ENCODE peak calls at places on chromosome 1, in ten cellular contexts. N is amniotic stem cell; J is HAP-1; V is RWPE1; S is RPMI7951; F is activated CD4-positive, alpha-beta T cell treated with anti-CD3 and anti-CD28 coated beads for 36 hours; U is HCEC 1CT; A is NCI-H1105 treated with DMSO at 0.1 percent for 48 hours; G is ureter; I is activated T-helper 1 cell treated with anti-CD3 and anti-CD28 coated beads, Interleukin-12 subunit alpha, Interleukin-12 subunit beta, Interleukin-2, Interleukin-4 antibody, amounts not matched to agents 30 ng/mL and 10 ng/mL and 1 ng/mL, durations not matched to agents 14 hours and 24 hours and 36 hours. O is an unnamed sample.

GRCh38 chr1:230842801-230843200 is 25.5 kb downstream of the C1orf198 start:
- DNase-seq in N (no peak), J (no peak), V (no peak), S (no peak), F (no peak), U (no peak), A (no peak), G (no peak), I (no peak), O (no peak)

GRCh38 chr1:204103121-204103741 is 30.3 kb downstream of the SOX13 start:
- DNase-seq in N (no peak), J (no peak), V (no peak), S (peak), F (no peak), U (peak), A (no peak), G (no peak), I (no peak), O (no peak)

GRCh38 chr1:85148524-85149250 is 52.1 kb downstream of the SYDE2 start:
- DNase-seq in N (peak), J (no peak), V (no peak), S (peak), F (peak), U (peak), A (no peak), G (no peak), I (peak), O (no peak)

GRCh38 chr1:177490240-177490639 is 319.5 kb downstream of the BRINP2 start:
- DNase-seq in N (no peak), J (no peak), V (no peak), S (no peak), F (no peak), U (no peak), A (no peak), G (no peak), I (no peak), O (no peak)

GRCh38 chr1:225735252-225736149 is 42.1 kb upstream of the SRP9 start:
- DNase-seq in N (peak), J (no peak), V (peak), S (peak), F (no peak), U (peak), A (peak), G (peak), I (no peak), O (peak)

GRCh38 chr1:25711555-25712298 is 88.3 kb upstream of the SELENON start:
- DNase-seq in N (no peak), J (no peak), V (no peak), S (peak), F (peak), U (peak), A (no peak), G (peak), I (no peak), O (no peak)

GRCh38 chr1:67189953-67190352 is 23.7 kb downstream of the IL23R start:
- DNase-seq in N (no peak), J (no peak), V (no peak), S (no peak), F (peak), U (no peak), A (no peak), G (no peak), I (no peak), O (no peak)

GRCh38 chr1:202045699-202046098 is 35.3 kb downstream of the ELF3 start:
- DNase-seq in N (no peak), J (no peak), V (no peak), S (no peak), F (no peak), U (no peak), A (peak), G (no peak), I (no peak), O (peak)

GRCh38 chr1:248858096-248858890 is 592 bp downstream of the ZNF692 start:
- DNase-seq in N (peak), J (peak), V (peak), S (peak), F (peak), U (peak), A (peak), G (peak), I (peak), O (peak)

GRCh38 chr1:150789396-150789795 is 18.7 kb downstream of the CTSK start:
- DNase-seq in N (no peak), J (no peak), V (peak), S (peak), F (no peak), U (no peak), A (no peak), G (no peak), I (no peak), O (no peak)

GRCh38 chr1:18954270-18955071 is 2.0 kb downstream of the IFFO2 start:
- DNase-seq in N (no peak), J (no peak), V (peak), S (peak), F (no peak), U (no peak), A (no peak), G (no peak), I (no peak), O (no peak)

GRCh38 chr1:200869753-200870391 is 2.9 kb upstream of the GPR25 start:
- DNase-seq in N (no peak), J (no peak), V (no peak), S (peak), F (peak), U (no peak), A (no peak), G (no peak), I (no peak), O (no peak)

GRCh38 chr1:1436634-1437032 is 1.1 kb downstream of the VWA1 start:
- DNase-seq in N (no peak), J (no peak), V (no peak), S (no peak), F (no peak), U (no peak), A (no peak), G (no peak), I (no peak), O (no peak)

GRCh38 chr1:57300186-57300585 is 123.7 kb downstream of the DAB1 start:
- DNase-seq in N (no peak), J (no peak), V (no peak), S (no peak), F (no peak), U (no peak), A (no peak), G (no peak), I (no peak), O (no peak)

GRCh38 chr1:239368436-239369109 is 17.8 kb upstream of the CHRM3 start:
- DNase-seq in N (no peak), J (no peak), V (peak), S (no peak), F (no peak), U (no peak), A (no peak), G (no peak), I (no peak), O (no peak)

GRCh38 chr1:156898151-156898550 is 4.6 kb downstream of the PEAR1 start:
- DNase-seq in N (no peak), J (no peak), V (peak), S (no peak), F (no peak), U (peak), A (no peak), G (peak), I (no peak), O (no peak)

GRCh38 chr1:173823776-173824314 is 628 bp upstream of the DARS2 start:
- DNase-seq in N (peak), J (no peak), V (no peak), S (no peak), F (no peak), U (no peak), A (no peak), G (no peak), I (peak), O (peak)

GRCh38 chr1:14149431-14149830 is 449.1 kb upstream of the KAZN start:
- DNase-seq in N (no peak), J (no peak), V (no peak), S (peak), F (no peak), U (no peak), A (no peak), G (no peak), I (no peak), O (no peak)

GRCh38 chr1:230632273-230632873 is 9.9 kb upstream of the COG2 start:
- DNase-seq in N (no peak), J (peak), V (peak), S (peak), F (peak), U (peak), A (peak), G (no peak), I (no peak), O (peak)

GRCh38 chr1:151356668-151357067 is 9.6 kb upstream of the RFX5 start:
- DNase-seq in N (no peak), J (no peak), V (no peak), S (no peak), F (no peak), U (no peak), A (no peak), G (no peak), I (no peak), O (no peak)

GRCh38 chr1:228394571-228395394 is 11.9 kb downstream of the TRIM11 start:
- DNase-seq in N (no peak), J (no peak), V (no peak), S (no peak), F (no peak), U (no peak), A (no peak), G (peak), I (no peak), O (no peak)

GRCh38 chr1:210301254-210301955 is 27.3 kb upstream of the HHAT start:
- DNase-seq in N (no peak), J (no peak), V (no peak), S (no peak), F (no peak), U (no peak), A (no peak), G (no peak), I (no peak), O (no peak)

GRCh38 chr1:48049823-48050539 is 52.8 kb upstream of the TRABD2B start:
- DNase-seq in N (no peak), J (no peak), V (no peak), S (no peak), F (no peak), U (no peak), A (no peak), G (no peak), I (no peak), O (no peak)

GRCh38 chr1:230977781-230978490 is 725 bp downstream of the TTC13 start:
- DNase-seq in N (no peak), J (peak), V (peak), S (peak), F (peak), U (peak), A (peak), G (no peak), I (peak), O (peak)

GRCh38 chr1:64087768-64088167 is 115.7 kb upstream of the UBE2U start:
- DNase-seq in N (peak), J (no peak), V (no peak), S (peak), F (no peak), U (peak), A (no peak), G (no peak), I (no peak), O (no peak)

GRCh38 chr1:240701412-240701811 is 89.5 kb upstream of the GREM2 start:
- DNase-seq in N (peak), J (no peak), V (peak), S (peak), F (no peak), U (peak), A (no peak), G (no peak), I (no peak), O (no peak)

GRCh38 chr1:184093071-184093470 is 41.5 kb downstream of the TSEN15 start:
- DNase-seq in N (no peak), J (no peak), V (no peak), S (no peak), F (no peak), U (no peak), A (no peak), G (no peak), I (no peak), O (no peak)

GRCh38 chr1:109767596-109768334 is 4.0 kb upstream of the EPS8L3 start:
- DNase-seq in N (no peak), J (no peak), V (no peak), S (no peak), F (peak), U (no peak), A (no peak), G (no peak), I (no peak), O (no peak)

GRCh38 chr1:227894306-227894721 is 53.4 kb downstream of the WNT9A start:
- DNase-seq in N (no peak), J (no peak), V (no peak), S (no peak), F (peak), U (no peak), A (no peak), G (no peak), I (no peak), O (no peak)

GRCh38 chr1:168845083-168845650 is 116.2 kb upstream of the DPT start:
- DNase-seq in N (no peak), J (no peak), V (no peak), S (no peak), F (no peak), U (no peak), A (no peak), G (no peak), I (no peak), O (no peak)

GRCh38 chr1:103063911-103064310 is 44.4 kb downstream of the COL11A1 start:
- DNase-seq in N (no peak), J (no peak), V (no peak), S (no peak), F (no peak), U (no peak), A (no peak), G (no peak), I (no peak), O (no peak)

GRCh38 chr1:89545264-89546038 is 20.8 kb downstream of the LRRC8B start:
- DNase-seq in N (no peak), J (no peak), V (peak), S (no peak), F (peak), U (peak), A (no peak), G (no peak), I (peak), O (no peak)

GRCh38 chr1:87941292-87941946 is 612.7 kb downstream of the LMO4 start:
- DNase-seq in N (no peak), J (no peak), V (no peak), S (no peak), F (no peak), U (no peak), A (peak), G (no peak), I (no peak), O (peak)